ENCODE peak calls at places on chromosomes 5 and 9, in five cellular contexts. E, I, Q, K and Z are unnamed samples.

GRCh38 chr5:59021837-59022514 is 439.1 kb downstream of the RAB3C start:
- DNase-seq in E (no peak), K (no peak), Q (peak), I (no peak), Z (peak)

GRCh38 chr5:179382486-179382885 is 37.2 kb upstream of the ADAMTS2 start:
- DNase-seq in Q (peak), E (no peak), I (no peak), K (no peak), Z (no peak)

GRCh38 chr9:17160327-17160726 is 25.5 kb downstream of the CNTLN start:
- DNase-seq in I (no peak), E (no peak), K (no peak), Q (no peak), Z (no peak)

GRCh38 chr5:395156-395920 is 47.6 kb upstream of the EXOC3 start:
- DNase-seq in Q (peak), E (no peak), I (peak), K (no peak), Z (no peak)

GRCh38 chr5:144121577-144121976 is 48.9 kb downstream of the YIPF5 start:
- DNase-seq in Q (no peak), E (no peak), I (no peak), K (no peak), Z (no peak)

GRCh38 chr9:99905833-99906402 is 536 bp upstream of the STX17 start:
- DNase-seq in I (peak), Q (no peak), K (no peak), E (no peak), Z (peak)

GRCh38 chr9:33289501-33289900 is 815 bp upstream of the NFX1 start:
- DNase-seq in I (peak), Q (no peak), E (no peak), K (no peak), Z (peak)

GRCh38 chr5:72720205-72720604 is 96.3 kb upstream of the TNPO1 start:
- DNase-seq in I (no peak), E (no peak), Q (no peak), K (no peak), Z (no peak)

GRCh38 chr5:109714592-109714991 is 24.9 kb downstream of the MAN2A1 start:
- DNase-seq in Q (no peak), K (peak), I (no peak), E (no peak), Z (no peak)

GRCh38 chr9:96073531-96074284 is 198.2 kb downstream of the ERCC6L2 start:
- DNase-seq in I (no peak), Q (no peak), E (no peak), K (no peak), Z (no peak)

GRCh38 chr5:151155777-151156731 is 1.5 kb downstream of the ANXA6 start:
- DNase-seq in E (no peak), K (no peak), I (peak), Q (peak), Z (peak)

GRCh38 chr9:14806941-14807340 is 84.4 kb upstream of the CER1 start:
- DNase-seq in K (no peak), Q (no peak), I (no peak), E (no peak), Z (no peak)

GRCh38 chr9:124779368-124780059 is 2.6 kb downstream of the OLFML2A start:
- DNase-seq in I (no peak), Q (peak), E (peak), K (no peak), Z (no peak)

GRCh38 chr9:133031496-133031911 is 707 bp downstream of the GTF3C5 start:
- DNase-seq in Q (peak), I (no peak), K (no peak), E (peak), Z (no peak)

GRCh38 chr9:130111805-130112204 is 58.1 kb downstream of the GPR107 start:
- DNase-seq in I (no peak), E (no peak), Q (peak), K (no peak), Z (no peak)

GRCh38 chr5:83473344-83474169 is 2.0 kb downstream of the VCAN start:
- DNase-seq in Q (peak), I (peak), E (peak), K (peak), Z (peak)

GRCh38 chr5:177154003-177154643 is 20.6 kb downstream of the NSD1 start:
- DNase-seq in E (no peak), K (no peak), I (no peak), Q (no peak), Z (no peak)

GRCh38 chr5:92561362-92562006 is 1019.5 kb downstream of the NR2F1-AS1 start:
- DNase-seq in E (peak), K (no peak), I (no peak), Q (no peak), Z (no peak)

GRCh38 chr5:170631471-170632195 is 127.8 kb downstream of the KCNIP1 start:
- DNase-seq in E (peak), Q (peak), I (peak), K (peak), Z (no peak)

GRCh38 chr5:63877961-63878360 is 84.3 kb downstream of the HTR1A start:
- DNase-seq in Q (no peak), I (no peak), E (no peak), K (no peak), Z (no peak)

GRCh38 chr5:168786142-168786541 is 207.0 kb upstream of the PANK3 start:
- DNase-seq in E (no peak), I (no peak), K (no peak), Q (no peak), Z (no peak)

GRCh38 chr5:87536365-87536764 is 123.6 kb upstream of the CCNH start:
- DNase-seq in K (no peak), I (no peak), Q (no peak), E (no peak), Z (no peak)

GRCh38 chr5:87541668-87542067 is 128.9 kb upstream of the CCNH start:
- DNase-seq in K (no peak), E (no peak), Q (no peak), I (no peak), Z (no peak)

GRCh38 chr5:87541033-87541432 is 128.3 kb upstream of the CCNH start:
- DNase-seq in E (peak), K (no peak), Q (peak), I (peak), Z (peak)

DNA sequence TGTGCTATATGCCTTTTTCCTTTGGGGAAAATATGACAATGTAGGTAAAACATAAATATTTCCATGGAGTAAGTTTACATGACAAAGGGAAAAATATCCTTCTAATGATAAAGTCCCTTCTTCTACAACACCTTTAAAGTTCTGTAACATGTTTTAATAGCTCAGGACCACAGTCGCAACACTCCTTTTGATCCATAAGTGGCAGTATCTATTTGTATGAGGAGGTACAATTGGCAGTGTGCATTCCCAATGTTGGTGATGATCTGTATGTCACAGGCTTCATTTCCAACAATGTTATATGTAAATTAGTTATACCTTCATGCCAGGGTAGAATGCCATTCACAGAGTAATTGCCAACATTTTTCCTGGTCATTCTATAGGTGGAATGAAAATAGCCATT is 127.1 kb upstream of the CCNH start:
- DNase-seq in Q (no peak), E (no peak), I (no peak), K (no peak), Z (no peak)
- TF ChIP-seq EP300 in Q (no peak), E (no peak), I (no peak), K (no peak), Z (no peak)

GRCh38 chr5:141135030-141135717 is at the start of gene PCDHB5:
- DNase-seq in I (no peak), Q (no peak), E (peak), K (peak), Z (no peak)
- TF ChIP-seq CTCF in I (peak), Q (no peak), E (peak), K (peak), Z (no peak)

DNA sequence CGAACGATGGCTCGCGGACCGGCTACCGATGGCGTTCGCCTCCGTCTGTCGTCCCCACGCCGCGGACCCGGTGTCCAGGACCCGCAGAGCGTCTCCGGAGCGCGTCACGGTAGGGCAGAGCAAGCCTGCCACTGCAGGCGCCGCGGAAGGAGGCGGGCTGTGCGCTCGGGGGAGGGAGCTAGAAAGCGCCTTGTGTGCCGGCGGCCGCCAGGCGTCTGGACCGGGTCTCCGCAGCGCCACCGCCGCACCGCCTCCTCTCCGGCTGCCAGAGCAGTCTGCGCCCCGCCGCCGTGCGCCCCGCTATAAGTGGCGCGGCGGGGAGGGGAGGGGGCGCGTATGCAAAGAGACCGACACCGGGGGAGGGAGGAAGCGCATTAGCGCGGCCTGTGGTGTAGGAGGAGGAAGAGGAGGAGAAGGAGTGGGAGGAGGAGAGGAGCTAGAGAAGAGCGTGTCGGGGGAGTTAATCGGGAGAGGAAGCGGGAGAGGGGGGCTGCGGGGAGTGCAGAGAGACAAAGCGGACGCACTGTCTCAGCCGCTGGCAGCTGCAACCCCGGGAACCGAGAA is at the start of gene ENC1:
- DNase-seq in E (peak), Q (peak), K (peak), I (peak), Z (peak)
- TF ChIP-seq EP300 in E (no peak), Q (no peak), K (no peak), I (no peak), Z (no peak)

GRCh38 chr9:35725362-35725761 is 6.6 kb downstream of the TLN1 start:
- DNase-seq in Q (peak), I (no peak), K (peak), E (no peak), Z (no peak)
- TF ChIP-seq CTCF in Q (no peak), I (no peak), K (no peak), E (no peak), Z (no peak)

GRCh38 chr5:159190170-159190569 is 19.2 kb downstream of the RNF145 start:
- DNase-seq in I (no peak), K (no peak), E (no peak), Q (no peak), Z (no peak)
- TF ChIP-seq EP300 in I (no peak), K (no peak), E (no peak), Q (no peak), Z (no peak)

GRCh38 chr9:136552117-136552685 is 6.4 kb upstream of the NOTCH1 start:
- DNase-seq in K (no peak), Q (no peak), E (no peak), I (no peak), Z (no peak)
- TF ChIP-seq CTCF in K (no peak), Q (no peak), E (no peak), I (no peak), Z (no peak)

DNA sequence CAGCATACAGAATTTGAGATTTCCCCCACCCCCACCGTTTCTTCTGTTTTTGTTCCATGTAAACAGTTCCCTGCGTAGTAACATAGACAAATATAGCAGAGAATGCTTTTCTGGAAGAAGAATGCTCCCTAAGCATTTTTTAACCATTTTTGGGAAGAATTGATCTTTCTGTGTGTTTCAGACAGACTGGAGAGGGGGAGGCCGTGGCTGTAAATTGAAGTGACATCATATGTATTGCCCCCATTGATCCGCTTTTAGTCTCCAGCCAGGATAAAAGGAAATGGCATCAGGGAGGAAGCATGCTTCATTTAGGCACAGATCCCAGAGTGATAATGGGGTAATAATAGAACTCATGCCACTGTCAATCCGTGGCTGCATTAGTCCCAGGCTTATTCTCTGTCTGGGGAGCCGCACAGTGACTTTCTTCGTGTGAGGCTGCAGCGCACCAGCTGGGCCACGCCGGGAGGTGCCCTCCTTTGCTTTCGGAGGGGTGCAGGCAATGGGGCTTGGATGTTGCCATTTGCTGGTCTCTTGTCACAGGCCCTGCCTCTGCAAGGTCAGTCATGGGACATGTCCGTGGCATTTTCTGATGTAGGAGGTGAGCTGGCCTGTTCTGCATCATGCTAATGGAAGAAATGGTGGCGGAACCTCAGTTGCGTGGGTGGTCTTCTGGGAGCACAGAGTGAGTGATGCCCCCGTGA is 261.5 kb downstream of the FANCC start:
- DNase-seq in Q (no peak), I (peak), K (no peak), E (no peak), Z (no peak)
- TF ChIP-seq EP300 in Q (no peak), I (peak), K (no peak), E (no peak), Z (no peak)

GRCh38 chr9:116646661-116647514 is 40.2 kb upstream of the TRIM32 start:
- DNase-seq in Q (no peak), I (peak), E (peak), K (peak), Z (no peak)
- TF ChIP-seq CTCF in Q (no peak), I (peak), E (peak), K (peak), Z (peak)

GRCh38 chr5:139664273-139664693 is 16.1 kb downstream of the CXXC5 start:
- DNase-seq in K (no peak), E (no peak), I (no peak), Q (peak), Z (no peak)
- TF ChIP-seq EP300 in K (no peak), E (no peak), I (no peak), Q (no peak), Z (no peak)

GRCh38 chr9:131403493-131403773 is 9.5 kb downstream of the PRRC2B start:
- DNase-seq in K (no peak), Q (no peak), E (no peak), I (no peak), Z (no peak)

GRCh38 chr9:131404581-131404980 is 10.7 kb downstream of the PRRC2B start:
- DNase-seq in K (peak), I (no peak), Q (no peak), E (no peak), Z (no peak)

GRCh38 chr9:131404987-131405386 is 11.1 kb downstream of the PRRC2B start:
- DNase-seq in I (no peak), Q (no peak), E (no peak), K (peak), Z (no peak)

GRCh38 chr9:131402073-131402472 is 8.2 kb downstream of the PRRC2B start:
- DNase-seq in Q (no peak), I (no peak), K (no peak), E (peak), Z (no peak)

GRCh38 chr9:131402738-131403492 is 9.0 kb downstream of the PRRC2B start:
- DNase-seq in K (peak), E (peak), Q (peak), I (no peak), Z (peak)
- TF ChIP-seq CTCF in K (no peak), E (no peak), Q (no peak), I (no peak), Z (peak)